ENCODE peak calls at places on chromosomes 3 and 15, in ten cellular contexts. C is uterus, D is psoas muscle, R is type B pancreatic cell, N is AG09309, M is HCT116, U is neural crest cell, W is OCI-LY7, T is foreskin fibroblast, F is fibroblast of lung. X is an unnamed sample.
A peak's percentile ranks its signal among the peaks of the same experiment; 100 is the strongest.

GRCh38 chr3:85783331-85783730 is 824.5 kb downstream of the CADM2 start:
- DNase-seq in F (no peak), U (no peak), N (no peak), D (no peak), R (no peak), W (no peak), M (no peak), T (no peak), C (no peak), X (no peak)

GRCh38 chr3:13420817-13421755 is 964 bp upstream of the NUP210 start:
- DNase-seq in N (no peak), U (no peak), C (no peak), D (peak; percentile 48), F (no peak), R (no peak), M (no peak), W (peak; percentile 90), T (no peak), X (peak; percentile 78)

GRCh38 chr15:69410290-69410874 is 3.8 kb upstream of the KIF23 start:
- DNase-seq in F (peak; percentile 44), N (no peak), U (no peak), M (peak; percentile 22), D (no peak), W (peak; percentile 23), R (no peak), C (no peak), T (peak; percentile 72), X (no peak)

GRCh38 chr3:57627976-57628375 is 30.8 kb upstream of the ARF4 start:
- DNase-seq in M (no peak), C (no peak), F (peak; percentile 7), N (no peak), D (no peak), R (no peak), T (no peak), W (no peak), U (no peak), X (no peak)

GRCh38 chr15:49906976-49907375 is 212.1 kb downstream of the ATP8B4 start:
- DNase-seq in R (no peak), F (no peak), U (no peak), M (no peak), W (no peak), T (no peak), N (no peak), D (no peak), C (no peak), X (no peak)

GRCh38 chr15:70158309-70158995 is 60.7 kb upstream of the TLE3 start:
- DNase-seq in D (no peak), F (no peak), N (no peak), T (no peak), U (no peak), R (no peak), M (no peak), C (no peak), W (no peak), X (no peak)

GRCh38 chr3:142087676-142088075 is 61.7 kb downstream of the TFDP2 start:
- DNase-seq in C (no peak), W (no peak), R (no peak), M (peak; percentile 13), D (no peak), N (peak; percentile 37), U (no peak), F (peak; percentile 80), T (peak; percentile 72), X (no peak)

GRCh38 chr15:64985382-64986033 is 4.2 kb downstream of the SPG21 start:
- DNase-seq in M (no peak), U (no peak), F (no peak), D (no peak), N (no peak), W (no peak), T (peak; percentile 75), C (no peak), R (no peak), X (no peak)

GRCh38 chr3:13702226-13702820 is 153.4 kb downstream of the FBLN2 start:
- DNase-seq in T (no peak), F (no peak), W (no peak), M (no peak), R (no peak), D (no peak), C (no peak), U (no peak), N (no peak), X (no peak)

GRCh38 chr3:129512595-129512994 is 15.8 kb upstream of the RHO start:
- DNase-seq in D (no peak), M (no peak), N (no peak), R (no peak), F (no peak), C (no peak), U (no peak), W (no peak), T (no peak), X (no peak)

GRCh38 chr3:139935071-139935865 is at the start of gene CLSTN2:
- DNase-seq in M (no peak), U (peak; percentile 69), C (peak; percentile 72), F (peak; percentile 67), W (no peak), N (no peak), T (peak; percentile 56), D (peak; percentile 86), R (peak; percentile 82), X (peak; percentile 43)

GRCh38 chr3:7025581-7026300 is 164.8 kb downstream of the GRM7 start:
- DNase-seq in C (no peak), N (no peak), F (peak; percentile 18), T (no peak), D (no peak), R (no peak), U (no peak), W (no peak), M (no peak), X (no peak)

GRCh38 chr3:18989237-18989812 is 159.0 kb upstream of the KCNH8 start:
- DNase-seq in T (no peak), D (no peak), U (no peak), F (no peak), N (no peak), R (no peak), W (no peak), C (no peak), M (no peak), X (no peak)

GRCh38 chr3:42635111-42635510 is 18.4 kb upstream of the ZBTB47 start:
- DNase-seq in R (no peak), W (peak; percentile 41), T (peak; percentile 33), M (no peak), D (no peak), F (peak; percentile 27), C (no peak), N (no peak), U (no peak), X (no peak)

GRCh38 chr3:110589381-110589780 is 482.2 kb upstream of the NECTIN3 start:
- DNase-seq in W (no peak), T (no peak), D (no peak), M (no peak), F (peak; percentile 4), R (no peak), N (no peak), U (no peak), C (no peak), X (no peak)

DNA sequence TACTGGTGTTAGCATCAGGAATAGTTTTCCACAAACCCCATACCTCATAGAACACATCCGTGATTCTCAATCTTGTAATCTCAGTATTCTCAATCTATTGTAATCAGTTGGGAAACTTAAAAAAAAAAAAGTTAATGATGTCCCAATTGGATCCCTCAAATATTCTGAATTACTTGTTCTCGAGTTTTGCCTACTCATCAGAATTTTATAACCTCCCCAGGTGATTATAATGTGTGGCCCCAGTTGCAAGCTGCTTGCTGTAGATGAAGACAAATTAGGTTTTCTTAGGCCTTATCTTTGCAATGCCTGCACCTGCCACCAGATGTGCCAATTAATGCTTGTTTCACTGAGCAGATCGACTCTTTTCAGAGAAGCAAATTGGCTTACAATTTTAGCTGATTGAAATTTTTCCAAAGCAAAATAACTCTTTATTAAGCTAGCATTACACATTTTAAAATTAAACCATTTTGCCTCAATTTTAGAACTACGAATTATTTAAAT is 19.0 kb upstream of the DIPK2A start:
- DNase-seq in U (no peak), D (no peak), C (no peak), R (no peak), N (no peak), M (no peak), T (no peak), F (no peak), W (no peak), X (no peak)
- TF ChIP-seq CTCF in U (peak; percentile 28), D (no peak), C (no peak), R (peak; percentile 43), N (no peak), M (peak; percentile 16), T (peak; percentile 3), F (no peak), W (peak; percentile 25), X (no peak)

DNA sequence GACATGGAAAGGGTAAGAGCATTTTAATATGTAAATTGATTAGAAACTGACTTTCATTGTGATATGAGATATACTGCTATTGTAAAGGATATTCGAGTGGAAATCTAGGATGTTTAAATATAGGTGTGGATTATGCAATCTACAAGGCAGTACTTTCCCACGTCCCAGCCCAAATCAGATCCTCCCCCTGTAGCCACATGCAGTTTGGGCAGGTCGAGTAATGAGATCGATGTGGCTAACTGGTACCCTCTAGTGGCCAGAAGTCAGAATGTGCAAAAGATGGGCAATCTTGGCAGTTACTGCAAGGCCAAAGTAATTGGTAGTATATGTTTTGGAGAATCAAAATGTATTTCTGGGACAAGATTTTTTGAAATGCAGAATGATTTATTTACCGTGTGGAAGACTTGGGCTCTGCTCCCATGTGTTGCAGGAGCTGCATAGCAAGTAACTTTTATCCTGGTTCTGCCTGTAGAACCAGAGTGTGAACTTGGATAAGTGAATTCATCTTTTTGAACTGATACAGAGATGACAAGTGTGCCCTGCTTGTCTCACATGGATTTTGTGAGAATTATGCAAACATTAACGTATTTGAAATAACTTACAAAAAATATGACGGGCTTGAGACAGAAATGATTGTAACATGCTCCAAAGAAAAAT is 94.5 kb upstream of the ADAMTSL3 start:
- DNase-seq in T (peak; percentile 84), R (no peak), W (peak; percentile 58), F (peak; percentile 57), M (peak; percentile 60), N (peak; percentile 13), D (no peak), U (peak; percentile 64), C (peak; percentile 32), X (peak; percentile 65)
- TF ChIP-seq CTCF in T (peak; percentile 86), R (peak; percentile 91), W (peak; percentile 91), F (peak; percentile 93), M (peak; percentile 89), N (peak; percentile 89), D (peak; percentile 68), U (peak; percentile 88), C (peak; percentile 66), X (peak; percentile 84)

GRCh38 chr3:155491696-155492095 is 198.2 kb upstream of the STRIT1 start:
- DNase-seq in W (peak; percentile 6), T (no peak), U (no peak), R (no peak), C (no peak), N (no peak), F (no peak), M (no peak), D (no peak), X (no peak)
- TF ChIP-seq CTCF in W (peak; percentile 58), T (no peak), U (peak; percentile 36), R (peak; percentile 44), C (no peak), N (no peak), F (no peak), M (peak; percentile 53), D (no peak), X (no peak)

DNA sequence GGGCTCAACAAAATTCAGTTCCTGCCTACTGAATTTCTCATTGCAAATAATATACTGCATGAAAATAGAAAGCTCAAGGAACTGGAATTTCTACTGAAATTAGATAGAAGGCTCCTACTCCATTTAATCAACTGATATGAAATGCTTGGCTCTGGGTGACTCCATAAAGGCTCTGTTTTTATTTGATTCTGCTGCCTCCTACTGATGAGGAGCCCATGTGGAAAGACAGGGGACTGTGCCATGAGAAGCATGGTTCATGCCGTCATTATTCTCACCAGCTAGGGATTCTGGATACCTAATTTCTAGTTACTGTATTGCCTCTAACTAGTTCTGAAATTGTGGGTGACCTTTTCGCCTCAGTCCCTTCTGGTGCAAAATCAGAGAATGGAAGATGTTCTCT is 366.2 kb upstream of the DPH6 start:
- DNase-seq in D (no peak), W (no peak), N (no peak), C (no peak), R (no peak), M (no peak), U (no peak), F (peak; percentile 6), T (peak; percentile 11), X (no peak)
- TF ChIP-seq CTCF in D (peak; percentile 7), W (no peak), N (peak; percentile 50), C (peak; percentile 6), R (no peak), M (no peak), U (no peak), F (peak; percentile 31), T (peak; percentile 25), X (no peak)